ENCODE peak calls at places on chromosomes 4 and X, in five cellular contexts. E, R, T, J and F are unnamed samples.

GRCh38 chrX:25130619-25131018 is 114.9 kb upstream of the ARX start:
- DNase-seq in T (no peak), E (no peak), R (no peak), J (no peak), F (no peak)

GRCh38 chr4:88952081-88952480 is 104.9 kb downstream of the FAM13A start:
- DNase-seq in J (peak; percentile 37), E (no peak), T (no peak), R (no peak), F (no peak)

GRCh38 chr4:87697272-87697671 is 47.2 kb downstream of the DMP1 start:
- DNase-seq in J (no peak), T (no peak), R (no peak), E (no peak), F (no peak)

GRCh38 chr4:24856586-24856985 is 56.3 kb downstream of the CCDC149 start:
- DNase-seq in E (peak; percentile 77), T (no peak), R (peak; percentile 29), J (peak; percentile 75), F (peak; percentile 38)

GRCh38 chr4:75745192-75745591 is 20.8 kb downstream of the USO1 start:
- DNase-seq in T (peak; percentile 24), E (peak; percentile 83), R (peak; percentile 66), J (peak; percentile 78), F (peak; percentile 62)

GRCh38 chr4:134708026-134708425 is 506.4 kb upstream of the PABPC4L start:
- DNase-seq in T (no peak), J (no peak), R (no peak), E (peak; percentile 27), F (no peak)

GRCh38 chrX:10090319-10090718 is 66.5 kb upstream of the CLCN4 start:
- DNase-seq in J (no peak), E (peak; percentile 42), R (peak; percentile 72), T (no peak), F (no peak)

GRCh38 chrX:51461053-51462050 is 35.0 kb downstream of the NUDT11 start:
- DNase-seq in E (peak; percentile 52), J (peak; percentile 56), R (peak; percentile 43), T (peak; percentile 46), F (peak; percentile 32)

GRCh38 chrX:68462653-68463052 is 29.4 kb upstream of the OPHN1 start:
- DNase-seq in J (peak; percentile 62), R (peak; percentile 36), E (peak; percentile 63), T (peak; percentile 29), F (peak; percentile 52)

GRCh38 chrX:40107291-40108083 is 9.7 kb upstream of the BCOR start:
- DNase-seq in R (peak; percentile 48), T (peak; percentile 73), E (no peak), J (no peak), F (no peak)

GRCh38 chr4:87973283-87974169 is 2.0 kb upstream of the SPP1 start:
- DNase-seq in E (peak; percentile 70), J (peak; percentile 85), T (peak; percentile 69), R (peak; percentile 88), F (peak; percentile 93)

GRCh38 chr4:70842761-70843435 is 3.2 kb upstream of the GRSF1 start:
- DNase-seq in T (no peak), E (no peak), R (no peak), J (no peak), F (no peak)

GRCh38 chr4:44927361-44928061 is 201.2 kb upstream of the GNPDA2 start:
- DNase-seq in J (peak; percentile 47), T (peak; percentile 63), E (peak; percentile 54), R (peak; percentile 11), F (peak; percentile 5)

GRCh38 chr4:48635310-48635709 is 144.8 kb downstream of the FRYL start:
- DNase-seq in R (no peak), E (no peak), J (peak; percentile 49), T (no peak), F (peak; percentile 59)

GRCh38 chr4:99323761-99324160 is 2.6 kb upstream of the ADH1B start:
- DNase-seq in J (peak; percentile 95), T (no peak), R (peak; percentile 66), E (peak; percentile 75), F (peak; percentile 96)

GRCh38 chrX:112834016-112834855 is 6.4 kb downstream of the AMOT start:
- DNase-seq in J (peak; percentile 80), T (peak; percentile 51), E (peak; percentile 42), R (peak; percentile 71), F (peak; percentile 88)

GRCh38 chrX:13009844-13010243 is 34.6 kb downstream of the FAM9C start:
- DNase-seq in T (no peak), E (no peak), R (no peak), J (no peak), F (no peak)

GRCh38 chrX:129701624-129702069 is 37.1 kb upstream of the XPNPEP2 start:
- DNase-seq in E (peak; percentile 72), R (no peak), T (no peak), J (peak; percentile 91), F (peak; percentile 80)

GRCh38 chr4:1347410-1347864 is 429 bp downstream of the UVSSA start:
- DNase-seq in E (peak; percentile 88), J (peak; percentile 89), T (peak; percentile 82), R (peak; percentile 84), F (peak; percentile 86)

GRCh38 chrX:53476371-53476770 is 42.2 kb upstream of the HSD17B10 start:
- DNase-seq in T (no peak), E (no peak), R (no peak), J (peak; percentile 79), F (peak; percentile 48)

GRCh38 chr4:6229095-6229494 is 28.7 kb upstream of the JAKMIP1 start:
- DNase-seq in R (no peak), E (no peak), T (no peak), J (no peak), F (no peak)

GRCh38 chr4:15238720-15239119 is 189.1 kb upstream of the C1QTNF7 start:
- DNase-seq in T (peak; percentile 60), J (peak; percentile 64), R (peak; percentile 69), E (peak; percentile 66), F (peak; percentile 58)

GRCh38 chr4:1512738-1513660 is 106.8 kb upstream of the NKX1-1 start:
- DNase-seq in R (peak; percentile 5), J (no peak), E (peak; percentile 14), T (peak; percentile 79), F (peak; percentile 16)

GRCh38 chrX:13088155-13088485 is 43.7 kb upstream of the FAM9C start:
- DNase-seq in R (no peak), E (no peak), J (no peak), T (no peak), F (no peak)

GRCh38 chr4:66073961-66074360 is 403.7 kb upstream of the EPHA5 start:
- DNase-seq in R (no peak), J (no peak), T (no peak), E (no peak), F (no peak)

GRCh38 chrX:56563231-56564116 is at the start of gene UBQLN2:
- DNase-seq in R (peak; percentile 80), E (peak; percentile 81), J (peak; percentile 75), T (peak; percentile 80), F (peak; percentile 77)

GRCh38 chr4:24067781-24068193 is 177.9 kb upstream of the PPARGC1A start:
- DNase-seq in R (no peak), E (peak; percentile 35), J (peak; percentile 83), T (peak; percentile 67), F (peak; percentile 54)

GRCh38 chr4:75135068-75135825 is 202.3 kb downstream of the PARM1 start:
- DNase-seq in J (no peak), E (no peak), T (no peak), R (no peak), F (no peak)

GRCh38 chrX:136157187-136157586 is 9.9 kb downstream of the FHL1 start:
- DNase-seq in T (no peak), E (no peak), J (no peak), R (no peak), F (no peak)

GRCh38 chr4:100935090-100935489 is 412.2 kb downstream of the PPP3CA start:
- DNase-seq in E (peak; percentile 13), R (no peak), T (no peak), J (peak; percentile 20), F (no peak)

GRCh38 chr4:2537011-2537830 is 774 bp downstream of the FAM193A start:
- DNase-seq in T (peak; percentile 62), E (peak; percentile 23), R (peak; percentile 41), J (peak; percentile 20), F (peak; percentile 34)

GRCh38 chr4:2534904-2535385 is 1.5 kb upstream of the FAM193A start:
- DNase-seq in R (no peak), E (no peak), T (no peak), J (no peak), F (no peak)

GRCh38 chr4:2536193-2537010 is at the start of gene FAM193A:
- DNase-seq in R (peak; percentile 100), T (peak; percentile 99), E (peak; percentile 100), J (peak; percentile 99), F (peak; percentile 100)

DNA sequence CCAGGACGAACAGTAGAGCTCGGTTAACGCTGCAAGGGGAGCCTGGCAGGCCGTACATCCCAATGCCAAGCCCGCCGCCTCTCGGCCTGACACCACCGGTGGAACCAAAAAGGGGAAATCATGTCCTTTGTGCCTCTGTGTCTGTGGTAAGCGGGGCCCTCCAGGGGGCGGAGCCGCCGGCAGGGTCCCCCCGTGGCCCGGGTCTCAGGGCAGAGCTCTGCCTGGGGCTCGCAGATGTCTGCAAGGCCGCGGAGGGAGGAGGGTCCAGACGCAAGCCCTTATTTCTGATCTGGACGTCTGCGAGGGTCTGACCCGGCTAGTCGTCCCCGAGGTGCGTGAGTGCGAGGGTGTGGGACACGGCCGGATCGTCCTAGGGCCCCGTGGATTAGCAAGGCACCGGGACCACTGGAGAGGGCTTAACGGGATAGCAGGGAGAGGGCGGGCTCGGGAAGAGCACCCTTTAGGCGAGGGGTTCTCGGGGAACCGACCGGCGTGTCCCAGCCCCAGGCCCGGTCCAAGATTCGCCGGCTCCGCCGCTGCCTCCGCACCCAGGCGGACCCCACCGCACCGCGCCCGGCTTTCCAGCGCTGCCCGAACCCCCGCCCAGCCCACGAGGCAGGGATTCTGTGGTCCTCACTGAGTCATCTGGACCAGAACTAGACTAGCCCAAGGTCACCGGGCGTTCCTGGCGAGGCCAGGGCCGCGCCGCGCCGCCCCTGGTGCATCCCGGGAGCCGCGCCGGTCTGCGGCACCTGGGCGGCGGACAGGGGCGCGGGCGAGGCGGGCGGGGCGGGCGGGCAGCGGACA is 858 bp upstream of the FAM193A start:
- DNase-seq in R (peak; percentile 37), T (peak; percentile 53), E (peak; percentile 19), J (peak; percentile 26), F (peak; percentile 29)
- TF ChIP-seq CTCF in R (no peak), T (peak; percentile 10), E (no peak), J (peak; percentile 4), F (peak; percentile 5)

GRCh38 chr4:108144451-108144850 is 24.3 kb downstream of the LEF1 start:
- DNase-seq in E (no peak), T (no peak), J (no peak), R (no peak), F (no peak)
- H3K4me3 ChIP-seq in E (no peak overlapping the region), T (no peak overlapping the region), J (no peak overlapping the region), R (no peak overlapping the region), F (no peak overlapping the region)

GRCh38 chrX:137823257-137823656 is 257.3 kb downstream of the ZIC3 start:
- DNase-seq in T (no peak), R (no peak), J (no peak), E (no peak), F (no peak)
- TF ChIP-seq CTCF in T (no peak), R (no peak), J (no peak), E (no peak), F (no peak)

GRCh38 chr4:106986486-106986885 is 49.6 kb downstream of the DKK2 start:
- DNase-seq in E (no peak), T (no peak), R (peak; percentile 11), J (peak; percentile 82), F (peak; percentile 79)

GRCh38 chr4:106985830-106986229 is 50.3 kb downstream of the DKK2 start:
- DNase-seq in J (peak; percentile 39), T (no peak), R (no peak), E (no peak), F (peak; percentile 6)

GRCh38 chr4:106982711-106983211 is 53.4 kb downstream of the DKK2 start:
- DNase-seq in R (no peak), T (no peak), J (no peak), E (no peak), F (no peak)

GRCh38 chr4:106978046-106978774 is 57.9 kb downstream of the DKK2 start:
- DNase-seq in T (no peak), E (no peak), R (no peak), J (no peak), F (no peak)

GRCh38 chr4:106981431-106981830 is 54.7 kb downstream of the DKK2 start:
- DNase-seq in E (no peak), T (no peak), R (no peak), J (no peak), F (no peak)
- H3K4me3 ChIP-seq in E (no peak overlapping the region), T (no peak overlapping the region), R (no peak overlapping the region), J (no peak overlapping the region), F (no peak overlapping the region)